ENCODE peak calls at places on chromosome 18, in five cellular contexts. R is mammary epithelial cell, G is sigmoid colon, V is endodermal cell, J is AG04450. O is an unnamed sample.
A peak's percentile ranks its signal among the peaks of the same experiment; 100 is the strongest.

GRCh38 chr18:70289351-70290330 is 796 bp downstream of the SOCS6 start:
- DNase-seq in V (peak; percentile 76), R (peak; percentile 41), G (no peak), J (no peak), O (peak; percentile 33)

GRCh38 chr18:22946841-22947240 is 13.7 kb downstream of the RBBP8 start:
- DNase-seq in G (no peak), R (no peak), V (no peak), J (no peak), O (no peak)

GRCh38 chr18:34159691-34160185 is 65.0 kb downstream of the NOL4 start:
- DNase-seq in G (no peak), J (no peak), R (no peak), V (no peak), O (no peak)

GRCh38 chr18:11821208-11821607 is 30.0 kb upstream of the CHMP1B start:
- DNase-seq in J (no peak), V (no peak), G (no peak), R (no peak), O (no peak)

GRCh38 chr18:8351173-8351572 is 258.1 kb upstream of the RAB12 start:
- DNase-seq in G (no peak), V (no peak), J (no peak), R (no peak), O (no peak)

GRCh38 chr18:78133729-78134128 is 845.9 kb upstream of the SALL3 start:
- DNase-seq in R (no peak), V (no peak), J (no peak), G (no peak), O (no peak)

GRCh38 chr18:13271512-13271911 is 53.0 kb downstream of the LDLRAD4 start:
- DNase-seq in V (peak; percentile 35), J (no peak), R (no peak), G (no peak), O (no peak)

GRCh38 chr18:5620284-5620683 is 76.5 kb upstream of the EPB41L3 start:
- DNase-seq in R (peak; percentile 9), G (no peak), J (no peak), V (no peak), O (no peak)

GRCh38 chr18:6203791-6204190 is 210.9 kb downstream of the L3MBTL4 start:
- DNase-seq in G (no peak), V (no peak), R (no peak), J (no peak), O (no peak)

GRCh38 chr18:48021273-48021914 is 90.9 kb upstream of the SMAD2 start:
- DNase-seq in J (no peak), V (peak; percentile 41), G (peak; percentile 5), R (no peak), O (no peak)

GRCh38 chr18:10249270-10249669 is 205.2 kb upstream of the APCDD1 start:
- DNase-seq in J (no peak), R (no peak), V (peak; percentile 76), G (no peak), O (no peak)

GRCh38 chr18:55706893-55707292 is 118.9 kb upstream of the TCF4 start:
- DNase-seq in J (peak; percentile 51), G (no peak), R (peak; percentile 69), V (no peak), O (no peak)

GRCh38 chr18:66754335-66754734 is 150.4 kb upstream of the CDH19 start:
- DNase-seq in J (no peak), V (no peak), R (no peak), G (no peak), O (no peak)

GRCh38 chr18:26008619-26009018 is 81.8 kb downstream of the SS18 start:
- DNase-seq in V (no peak), J (no peak), R (no peak), G (no peak), O (no peak)

GRCh38 chr18:48947102-48947501 is 3.7 kb downstream of the SMAD7 start:
- DNase-seq in G (no peak), R (no peak), J (no peak), V (no peak), O (no peak)

GRCh38 chr18:78473563-78473962 is 506.1 kb upstream of the SALL3 start:
- DNase-seq in J (no peak), R (no peak), V (no peak), G (no peak), O (no peak)

GRCh38 chr18:8153887-8154583 is 455.2 kb upstream of the RAB12 start:
- DNase-seq in V (no peak), G (no peak), J (no peak), R (peak; percentile 79), O (no peak)

GRCh38 chr18:76052196-76052595 is 442.8 kb downstream of the ZNF516 start:
- DNase-seq in G (no peak), R (no peak), V (no peak), J (no peak), O (no peak)

GRCh38 chr18:34773961-34774754 is 64.1 kb downstream of the DTNA start:
- DNase-seq in R (peak; percentile 43), J (no peak), G (peak; percentile 70), V (no peak), O (no peak)

GRCh38 chr18:42486296-42486695 is 531.3 kb downstream of the PIK3C3 start:
- DNase-seq in V (no peak), J (no peak), G (no peak), R (no peak), O (no peak)

GRCh38 chr18:59540819-59541218 is 156.4 kb downstream of the CCBE1 start:
- DNase-seq in V (no peak), R (no peak), J (no peak), G (no peak), O (no peak)

GRCh38 chr18:48918660-48919415 is 31.9 kb downstream of the SMAD7 start:
- DNase-seq in J (no peak), V (peak; percentile 49), R (no peak), G (peak; percentile 66), O (no peak)

GRCh38 chr18:48007955-48008701 is 77.7 kb upstream of the SMAD2 start:
- DNase-seq in J (no peak), V (peak; percentile 96), R (peak; percentile 65), G (peak; percentile 73), O (peak; percentile 55)

GRCh38 chr18:23883277-23883790 is 131.2 kb upstream of the TTC39C start:
- DNase-seq in J (no peak), V (no peak), R (peak; percentile 85), G (no peak), O (no peak)

GRCh38 chr18:23053756-23054457 is 81.4 kb upstream of the CABLES1 start:
- DNase-seq in G (no peak), V (peak; percentile 89), J (no peak), R (peak; percentile 49), O (peak; percentile 58)

GRCh38 chr18:8424481-8424880 is 184.8 kb upstream of the RAB12 start:
- DNase-seq in V (peak; percentile 76), R (no peak), J (no peak), G (no peak), O (no peak)

GRCh38 chr18:45464619-45465018 is 150.7 kb upstream of the SLC14A2 start:
- DNase-seq in R (no peak), J (no peak), V (no peak), G (no peak), O (no peak)

GRCh38 chr18:12906119-12906518 is 22.1 kb upstream of the PTPN2 start:
- DNase-seq in J (no peak), G (no peak), V (peak; percentile 42), R (no peak), O (no peak)

DNA sequence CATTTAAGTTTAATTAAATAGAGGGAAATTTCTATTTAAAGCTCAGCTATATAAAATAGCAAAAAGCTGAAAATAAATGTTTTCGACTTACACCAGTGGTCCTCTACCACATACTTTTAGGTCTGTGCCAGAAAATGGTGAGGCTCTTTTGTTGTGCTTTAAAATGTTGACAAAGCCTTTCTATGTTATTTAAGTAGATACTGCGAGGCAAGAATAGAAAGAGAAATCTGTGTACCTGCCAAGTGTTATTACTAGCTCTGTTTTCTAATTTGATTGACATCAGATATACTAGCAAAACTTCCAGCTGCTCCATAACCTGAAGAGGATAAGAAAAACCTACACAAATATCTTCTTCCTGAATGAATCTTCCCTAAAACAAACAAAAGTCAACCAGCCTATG is 53.6 kb downstream of the LPIN2 start:
- DNase-seq in G (no peak), J (no peak), R (no peak), V (no peak), O (no peak)
- H3K27ac ChIP-seq in G (peak overlapping the region; percentile 37), J (no peak overlapping the region), R (no peak overlapping the region), V (no peak overlapping the region), O (peak overlapping the region; percentile 30)

DNA sequence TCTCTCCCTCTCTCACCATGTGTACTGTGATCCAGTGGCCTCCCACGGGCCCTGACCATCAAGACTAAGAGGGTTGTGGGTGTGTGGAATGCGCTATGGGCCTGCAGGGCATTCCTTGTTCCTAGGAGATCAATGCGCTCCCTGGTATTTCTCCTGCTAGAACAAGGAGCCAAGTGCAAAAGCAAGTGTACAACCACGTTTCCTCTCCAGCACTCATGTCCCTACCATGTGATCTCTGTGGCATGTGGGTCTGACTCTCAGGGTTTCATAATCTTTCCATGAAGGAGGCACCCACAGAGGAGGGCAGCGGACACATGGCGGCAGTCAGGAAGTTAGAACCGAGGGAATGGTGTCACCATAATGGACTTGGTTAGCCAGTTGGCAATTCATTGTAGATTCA is 91.4 kb downstream of the MAPK4 start:
- DNase-seq in J (no peak), V (no peak), R (peak; percentile 48), G (peak; percentile 55), O (no peak)
- TF ChIP-seq CTCF in J (no peak), V (no peak), R (no peak), G (no peak), O (no peak)

DNA sequence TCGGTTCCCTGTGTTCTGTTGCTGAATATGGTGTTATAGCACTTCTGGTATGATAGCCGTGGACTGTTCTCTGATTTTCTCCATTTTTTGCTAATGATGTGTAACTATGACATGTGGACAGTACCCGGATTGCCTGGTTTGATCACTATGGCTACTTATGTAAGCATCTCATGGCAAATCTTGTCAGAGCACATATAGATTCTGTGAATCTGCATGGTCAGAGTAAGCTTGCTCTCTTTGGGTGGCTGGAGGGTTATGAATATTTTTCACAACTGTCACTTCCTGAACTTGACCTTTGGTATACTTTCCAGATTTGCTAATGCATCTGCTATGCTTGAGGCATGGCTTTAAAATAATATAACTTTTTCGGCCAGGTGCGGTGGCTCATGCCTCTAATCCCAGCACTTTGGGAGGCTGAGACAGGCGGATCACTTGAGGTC is 36.8 kb upstream of the ATP8B1 start:
- DNase-seq in V (no peak), J (peak; percentile 53), R (peak; percentile 65), G (no peak), O (no peak)
- H3K27ac ChIP-seq in V (no peak overlapping the region), J (peak overlapping the region; percentile 32), R (no peak overlapping the region), G (no peak overlapping the region), O (no peak overlapping the region)

GRCh38 chr18:36372902-36373301 is 75.4 kb downstream of the FHOD3 start:
- DNase-seq in R (peak; percentile 85), G (no peak), J (peak; percentile 50), V (no peak), O (peak; percentile 61)
- TF ChIP-seq CTCF in R (peak; percentile 55), G (no peak), J (peak; percentile 26), V (peak; percentile 48), O (no peak)

DNA sequence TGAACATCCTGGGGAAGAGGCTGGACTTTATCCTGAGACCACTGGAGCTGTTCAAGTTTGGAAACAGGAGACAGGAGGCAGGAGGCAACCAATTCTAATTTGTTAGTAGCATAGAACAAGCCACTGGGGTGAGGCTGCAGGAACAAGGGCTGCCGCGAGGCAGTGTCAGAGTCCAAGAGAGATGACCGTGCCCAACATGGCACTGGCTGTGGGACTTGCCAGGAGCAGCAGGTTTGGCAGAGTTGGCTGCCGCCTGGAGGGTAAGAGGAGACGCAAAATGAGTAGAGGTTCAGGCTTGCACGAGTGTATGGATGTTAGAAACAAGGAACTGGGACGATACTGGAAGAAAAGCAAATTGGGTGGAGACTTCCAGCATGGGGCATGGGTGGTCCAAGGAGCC is 168.5 kb downstream of the TPGS2 start:
- DNase-seq in G (no peak), R (no peak), J (no peak), V (no peak), O (no peak)
- H3K27ac ChIP-seq in G (no peak overlapping the region), R (no peak overlapping the region), J (no peak overlapping the region), V (no peak overlapping the region), O (no peak overlapping the region)

O was measured in HL-60.